ENCODE peak calls at places on chromosome 7, in eight cellular contexts. J, O, Y, Z, F, N, C and L are unnamed samples.

GRCh38 chr7:45984386-45985295 is 63.6 kb upstream of the IGFBP3 start:
- DNase-seq in Z (peak; percentile 29), J (no peak), O (no peak), N (no peak), Y (no peak), C (no peak), F (no peak), L (no peak)

GRCh38 chr7:126436213-126436868 is 816.4 kb downstream of the GRM8 start:
- DNase-seq in F (no peak), Z (no peak), O (no peak), J (no peak), C (no peak), Y (no peak), N (no peak), L (no peak)

GRCh38 chr7:57245206-57245605 is 113.0 kb upstream of the ZNF479 start:
- DNase-seq in Z (no peak), J (peak; percentile 53), F (no peak), C (no peak), Y (no peak), N (no peak), O (no peak), L (no peak)

GRCh38 chr7:131522325-131522920 is 34.0 kb downstream of the PODXL start:
- DNase-seq in F (no peak), O (no peak), N (no peak), J (peak; percentile 21), Z (peak; percentile 47), C (no peak), Y (peak; percentile 10), L (no peak)

GRCh38 chr7:92645531-92646061 is 55.4 kb upstream of the FAM133B start:
- DNase-seq in Z (no peak), F (no peak), C (peak; percentile 52), Y (no peak), J (no peak), O (no peak), N (no peak), L (peak; percentile 87)

GRCh38 chr7:33418251-33418701 is 288.9 kb downstream of the BBS9 start:
- DNase-seq in Z (peak; percentile 36), O (no peak), Y (no peak), J (no peak), N (peak; percentile 36), C (peak; percentile 62), F (no peak), L (no peak)

GRCh38 chr7:152523916-152524315 is 88.1 kb upstream of the KMT2C start:
- DNase-seq in Z (no peak), J (no peak), F (no peak), Y (no peak), N (no peak), C (no peak), O (no peak), L (no peak)

GRCh38 chr7:24881622-24882021 is 98.4 kb downstream of the OSBPL3 start:
- DNase-seq in O (no peak), C (no peak), Z (no peak), Y (no peak), N (no peak), F (no peak), J (no peak), L (no peak)

GRCh38 chr7:131357282-131357880 is 29.7 kb downstream of the MKLN1 start:
- DNase-seq in Z (no peak), Y (no peak), O (no peak), N (no peak), C (no peak), J (no peak), F (no peak), L (no peak)

GRCh38 chr7:108002726-108003590 is at the start of gene LAMB1:
- DNase-seq in C (peak; percentile 93), O (peak; percentile 80), F (peak; percentile 74), Y (peak; percentile 83), J (peak; percentile 94), N (peak; percentile 69), Z (peak; percentile 94), L (peak; percentile 89)

GRCh38 chr7:150997075-150997511 is 6.3 kb downstream of the NOS3 start:
- DNase-seq in J (no peak), O (no peak), F (no peak), Z (peak; percentile 46), Y (no peak), C (no peak), N (no peak), L (no peak)

GRCh38 chr7:150999497-151000225 is 8.8 kb downstream of the NOS3 start:
- DNase-seq in J (no peak), C (no peak), Y (no peak), O (no peak), Z (no peak), N (no peak), F (no peak), L (no peak)

GRCh38 chr7:150997817-150998216 is 7.0 kb downstream of the NOS3 start:
- DNase-seq in N (no peak), F (no peak), J (no peak), O (no peak), Z (peak; percentile 25), Y (no peak), C (no peak), L (no peak)

GRCh38 chr7:150998341-150998740 is 7.5 kb downstream of the NOS3 start:
- DNase-seq in F (no peak), Z (peak; percentile 40), O (no peak), J (no peak), N (no peak), Y (no peak), C (no peak), L (no peak)

DNA sequence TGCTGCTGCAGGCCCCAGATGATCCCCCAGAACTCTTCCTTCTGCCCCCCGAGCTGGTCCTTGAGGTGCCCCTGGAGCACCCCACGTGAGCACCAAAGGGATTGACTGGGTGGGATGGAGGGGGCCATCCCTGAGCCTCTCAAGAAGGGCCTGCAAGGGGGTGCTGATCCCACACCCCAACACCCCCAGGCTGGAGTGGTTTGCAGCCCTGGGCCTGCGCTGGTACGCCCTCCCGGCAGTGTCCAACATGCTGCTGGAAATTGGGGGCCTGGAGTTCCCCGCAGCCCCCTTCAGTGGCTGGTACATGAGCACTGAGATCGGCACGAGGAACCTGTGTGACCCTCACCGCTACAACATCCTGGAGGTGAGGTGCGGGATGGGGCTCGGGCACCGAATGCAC is 8.2 kb downstream of the NOS3 start:
- DNase-seq in F (no peak), J (no peak), C (no peak), Y (no peak), O (no peak), N (no peak), Z (no peak), L (no peak)
- H3K27me3 ChIP-seq in F (no peaks in the 10 kb centered on the region), J (no peaks in the 10 kb centered on the region), C (no peaks in the 10 kb centered on the region), Y (peaks cover 4% of the 10 kb centered on the region), O (no peaks in the 10 kb centered on the region), N (no peaks in the 10 kb centered on the region), Z (no peaks in the 10 kb centered on the region), L (no peaks in the 10 kb centered on the region)

DNA sequence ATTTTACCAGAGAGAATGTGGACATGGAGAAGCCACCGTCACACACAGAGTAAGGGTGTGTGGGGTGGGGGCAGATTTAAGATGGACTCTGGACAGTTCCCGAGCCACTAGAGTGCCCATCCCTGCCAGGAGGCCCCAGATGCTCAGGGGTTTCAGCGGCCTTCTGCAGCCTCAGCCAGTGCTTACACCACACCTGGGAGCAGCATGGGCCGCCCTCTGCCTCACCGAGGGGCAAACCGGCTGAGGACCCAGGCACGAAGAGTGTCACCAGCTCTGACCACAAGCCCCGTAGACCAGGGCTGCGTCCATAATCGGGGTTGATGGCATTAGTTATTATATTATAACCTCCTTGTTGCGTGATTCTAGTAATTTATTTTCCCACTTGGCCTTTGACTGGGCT is 6.7 kb upstream of the MNX1 start:
- DNase-seq in J (no peak), F (peak; percentile 29), C (no peak), O (no peak), Z (peak; percentile 67), N (no peak), Y (peak; percentile 47), L (no peak)
- H3K27me3 ChIP-seq in J (peaks cover 65% of the 10 kb centered on the region), F (peaks cover 100% of the 10 kb centered on the region), C (peaks cover 100% of the 10 kb centered on the region), O (peaks cover 19% of the 10 kb centered on the region), Z (peaks cover 100% of the 10 kb centered on the region), N (peaks cover 100% of the 10 kb centered on the region), Y (peaks cover 100% of the 10 kb centered on the region), L (peaks cover 71% of the 10 kb centered on the region)

GRCh38 chr7:30752484-30752883 is 549 bp downstream of the INMT start:
- DNase-seq in C (no peak), O (no peak), N (no peak), Y (no peak), J (no peak), Z (no peak), F (no peak), L (no peak)

GRCh38 chr7:30754315-30754877 is 2.5 kb downstream of the INMT start:
- DNase-seq in C (no peak), F (no peak), Z (no peak), O (no peak), N (no peak), J (no peak), Y (no peak), L (no peak)

GRCh38 chr7:30752979-30753378 is 1.0 kb downstream of the INMT start:
- DNase-seq in Y (peak; percentile 77), C (peak; percentile 83), F (no peak), Z (no peak), N (no peak), J (peak; percentile 95), O (peak; percentile 80), L (peak; percentile 53)

GRCh38 chr7:30757343-30757695 is 5.4 kb downstream of the INMT start:
- DNase-seq in O (no peak), N (no peak), Z (no peak), C (no peak), F (no peak), Y (no peak), J (peak; percentile 60), L (no peak)

DNA sequence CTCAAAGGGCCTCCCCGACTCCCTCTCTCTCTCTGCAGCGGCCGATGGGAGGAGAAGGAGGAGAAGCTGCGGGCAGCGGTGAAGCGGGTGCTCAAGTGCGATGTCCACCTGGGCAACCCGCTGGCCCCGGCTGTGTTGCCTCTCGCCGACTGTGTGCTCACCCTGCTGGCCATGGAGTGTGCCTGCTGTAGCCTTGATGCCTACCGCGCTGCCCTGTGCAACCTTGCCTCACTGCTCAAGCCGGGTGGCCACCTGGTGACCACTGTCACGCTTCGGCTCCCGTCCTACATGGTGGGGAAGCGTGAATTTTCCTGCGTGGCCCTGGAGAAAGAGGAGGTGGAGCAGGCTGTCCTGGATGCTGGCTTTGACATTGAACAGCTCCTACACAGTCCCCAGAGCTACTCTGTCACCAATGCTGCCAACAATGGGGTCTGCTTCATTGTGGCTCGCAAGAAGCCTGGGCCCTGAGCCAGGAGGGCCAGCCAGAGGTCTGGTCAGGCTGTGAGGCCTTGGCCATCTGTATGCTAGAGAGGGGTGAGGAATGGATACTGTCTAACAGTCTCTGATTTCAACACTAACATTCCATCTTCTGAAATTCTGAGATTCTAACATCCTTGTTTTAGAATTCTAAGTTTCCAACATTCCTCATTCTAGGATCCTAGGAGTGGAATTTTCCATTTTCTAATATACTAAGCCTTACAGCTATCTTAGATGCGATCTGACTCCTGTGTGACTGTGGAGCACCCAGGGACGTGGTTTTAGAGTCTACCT is 3.6 kb downstream of the INMT start:
- DNase-seq in Y (no peak), C (peak; percentile 85), F (no peak), Z (peak; percentile 59), N (no peak), J (peak; percentile 93), O (peak; percentile 49), L (no peak)
- H3K27me3 ChIP-seq in Y (no peaks in the 10 kb centered on the region), C (no peaks in the 10 kb centered on the region), F (no peaks in the 10 kb centered on the region), Z (no peaks in the 10 kb centered on the region), N (no peaks in the 10 kb centered on the region), J (no peaks in the 10 kb centered on the region), O (no peaks in the 10 kb centered on the region), L (no peaks in the 10 kb centered on the region)

DNA sequence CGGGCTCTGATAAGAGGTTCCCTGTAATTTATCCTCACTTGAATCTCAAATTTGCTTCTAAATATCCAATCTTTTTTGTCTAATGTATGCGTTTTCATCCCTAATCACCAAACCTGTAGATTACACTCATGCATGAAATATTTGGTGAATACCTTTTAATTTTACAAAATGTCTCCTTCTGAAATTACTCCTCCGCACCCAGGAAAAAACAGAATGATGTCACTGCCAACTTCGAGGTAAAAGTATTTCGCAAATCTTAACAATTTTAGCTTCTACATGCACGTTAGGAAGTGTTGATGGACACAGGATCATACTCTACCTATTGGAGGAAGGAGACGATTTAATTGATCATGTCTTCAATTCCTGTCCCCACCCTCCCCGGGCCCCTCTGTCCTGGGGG is 8.9 kb upstream of the FAM20C start:
- DNase-seq in Z (no peak), O (no peak), C (no peak), Y (no peak), F (no peak), J (no peak), N (no peak), L (no peak)
- H3K27me3 ChIP-seq in Z (no peaks in the 10 kb centered on the region), O (no peaks in the 10 kb centered on the region), C (no peaks in the 10 kb centered on the region), Y (peaks cover 2% of the 10 kb centered on the region), F (no peaks in the 10 kb centered on the region), J (no peaks in the 10 kb centered on the region), N (peaks cover 82% of the 10 kb centered on the region), L (no peaks in the 10 kb centered on the region)